ENCODE peak calls at places on chromosomes 16 and 17, in four cellular contexts. T, D, O and R are unnamed samples.

GRCh38 chr16:89949756-89950155 is 1.2 kb downstream of the DEF8 start:
- DNase-seq in T (peak), D (no peak), O (no peak), R (no peak)

GRCh38 chr16:49338867-49339266 is 34.7 kb upstream of the C16orf78 start:
- DNase-seq in T (no peak), D (no peak), O (no peak), R (no peak)

GRCh38 chr17:35433075-35433894 is 985 bp upstream of the SLFN12 start:
- DNase-seq in T (no peak), D (peak), O (peak), R (no peak)

GRCh38 chr17:60971515-60972369 is 294.1 kb downstream of the BCAS3 start:
- DNase-seq in T (no peak), D (no peak), O (peak), R (peak)

GRCh38 chr17:61009619-61010018 is 332.0 kb downstream of the BCAS3 start:
- DNase-seq in T (no peak), D (no peak), O (no peak), R (no peak)

GRCh38 chr17:73546770-73547345 is 97.4 kb downstream of the SDK2 start:
- DNase-seq in T (no peak), D (peak), O (peak), R (peak)

GRCh38 chr16:6153901-6154300 is 1056.3 kb upstream of the EEF2KMT start:
- DNase-seq in T (no peak), D (no peak), O (no peak), R (no peak)

GRCh38 chr17:2058521-2059124 is 3.7 kb downstream of the HIC1 start:
- DNase-seq in T (peak), D (peak), O (peak), R (no peak)

GRCh38 chr17:75366432-75366831 is 39.0 kb downstream of the GRB2 start:
- DNase-seq in T (no peak), D (no peak), O (no peak), R (no peak)

GRCh38 chr16:80710918-80711317 is 93.5 kb downstream of the CDYL2 start:
- DNase-seq in T (no peak), D (no peak), O (peak), R (no peak)

GRCh38 chr16:87764600-87765472 is 950 bp downstream of the KLHDC4 start:
- DNase-seq in T (no peak), D (no peak), O (no peak), R (no peak)

GRCh38 chr17:45814622-45815606 is 29.8 kb upstream of the SPPL2C start:
- DNase-seq in T (peak), D (peak), O (no peak), R (no peak)

GRCh38 chr17:78462148-78462547 is 83.7 kb downstream of the PGS1 start:
- DNase-seq in T (no peak), D (no peak), O (no peak), R (no peak)

GRCh38 chr16:74035816-74036215 is 260.8 kb upstream of the PSMD7 start:
- DNase-seq in T (no peak), D (no peak), O (peak), R (peak)

GRCh38 chr16:50368410-50369132 is at the start of gene BRD7:
- DNase-seq in T (peak), D (peak), O (peak), R (peak)

GRCh38 chr17:29237476-29238132 is 9.1 kb upstream of the CRYBA1 start:
- DNase-seq in T (no peak), D (no peak), O (no peak), R (no peak)